ENCODE peak calls at places on chromosomes 13 and 19, in four cellular contexts. Z is AG04450, F is mammary epithelial cell, D is Panc1. O is an unnamed sample.

GRCh38 chr13:106047859-106048258 is 487.6 kb downstream of the EFNB2 start:
- DNase-seq in Z (no peak), F (peak; percentile 27), D (no peak), O (no peak)

GRCh38 chr13:27607125-27607524 is 13.2 kb downstream of the LNX2 start:
- DNase-seq in Z (peak; percentile 41), F (peak; percentile 68), D (no peak), O (no peak)

GRCh38 chr19:49932731-49933131 is 3.4 kb upstream of the NUP62 start:
- DNase-seq in Z (no peak), F (no peak), D (no peak), O (no peak)

GRCh38 chr19:5447700-5448311 is 7.4 kb upstream of the ZNRF4 start:
- DNase-seq in Z (no peak), F (no peak), D (no peak), O (no peak)

GRCh38 chr19:11387154-11388034 is 3.3 kb upstream of the EPOR start:
- DNase-seq in Z (no peak), F (no peak), D (no peak), O (no peak)

GRCh38 chr19:9862897-9863296 is 27.8 kb downstream of the PIN1 start:
- DNase-seq in Z (no peak), F (no peak), D (no peak), O (no peak)

GRCh38 chr13:104253063-104253680 is 1187.0 kb upstream of the SLC10A2 start:
- DNase-seq in Z (no peak), F (no peak), D (no peak), O (no peak)

GRCh38 chr19:10521461-10522216 is 4.4 kb upstream of the S1PR5 start:
- DNase-seq in Z (no peak), F (no peak), D (no peak), O (no peak)

GRCh38 chr13:98965325-98965724 is 12.5 kb downstream of the DOCK9 start:
- DNase-seq in Z (no peak), F (no peak), D (no peak), O (no peak)

GRCh38 chr13:98963917-98964316 is 13.9 kb downstream of the DOCK9 start:
- DNase-seq in Z (no peak), F (no peak), D (no peak), O (no peak)

GRCh38 chr13:98960331-98961203 is 17.3 kb downstream of the DOCK9 start:
- DNase-seq in Z (no peak), F (no peak), D (no peak), O (no peak)

GRCh38 chr13:98961204-98962105 is 16.4 kb downstream of the DOCK9 start:
- DNase-seq in Z (no peak), F (peak; percentile 41), D (no peak), O (no peak)

DNA sequence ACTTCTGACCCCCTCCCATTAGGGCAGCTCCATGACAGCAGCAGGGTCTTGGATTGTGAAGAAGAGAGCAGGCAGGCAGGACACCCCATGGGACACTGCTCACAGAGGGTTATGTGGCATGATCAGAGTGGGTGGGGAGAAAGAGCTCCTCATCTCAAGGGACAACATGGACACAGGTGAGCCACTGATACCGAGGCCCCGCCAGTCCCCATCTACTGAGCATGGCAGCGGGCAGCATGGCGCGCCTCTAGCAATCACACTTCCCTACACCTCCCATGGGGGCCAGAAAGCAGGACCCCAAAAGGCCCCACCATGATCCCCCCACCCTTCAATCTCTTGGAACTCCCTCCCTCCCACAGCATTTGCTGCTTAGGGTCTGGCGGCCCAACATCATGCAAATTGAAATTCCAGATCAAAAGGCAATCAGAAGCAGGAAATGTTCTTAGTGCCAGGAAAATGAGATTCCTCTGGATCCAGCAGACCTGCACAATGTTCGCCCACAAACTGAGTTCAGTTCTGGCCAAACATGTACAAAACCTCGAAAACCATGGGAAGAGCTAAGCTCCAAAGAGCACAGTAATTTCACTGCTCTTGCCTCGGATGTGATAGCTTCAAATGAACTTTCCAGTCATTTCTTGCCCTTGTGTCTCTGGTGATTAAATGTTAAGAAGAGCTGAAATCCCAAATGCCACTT is 14.8 kb downstream of the DOCK9 start:
- DNase-seq in Z (no peak), F (no peak), D (no peak), O (no peak)
- H3K27ac ChIP-seq in Z (no peak overlapping the region), F (no peak overlapping the region), D (no peak overlapping the region), O (peak overlapping the region; percentile 82)

GRCh38 chr19:52622261-52622660 is 15.9 kb downstream of the ZNF83 start:
- DNase-seq in Z (no peak), F (no peak), D (no peak), O (no peak)
- TF ChIP-seq CTCF in Z (no peak), F (no peak), D (no peak), O (peak; percentile 21)

GRCh38 chr13:108572782-108573211 is 56.6 kb upstream of the MYO16 start:
- DNase-seq in Z (no peak), F (peak; percentile 18), D (no peak), O (no peak)
- H3K27me3 ChIP-seq in Z (no peaks in the 10 kb centered on the region), F (no peaks in the 10 kb centered on the region), D (no peaks in the 10 kb centered on the region), O (no peaks in the 10 kb centered on the region)

DNA sequence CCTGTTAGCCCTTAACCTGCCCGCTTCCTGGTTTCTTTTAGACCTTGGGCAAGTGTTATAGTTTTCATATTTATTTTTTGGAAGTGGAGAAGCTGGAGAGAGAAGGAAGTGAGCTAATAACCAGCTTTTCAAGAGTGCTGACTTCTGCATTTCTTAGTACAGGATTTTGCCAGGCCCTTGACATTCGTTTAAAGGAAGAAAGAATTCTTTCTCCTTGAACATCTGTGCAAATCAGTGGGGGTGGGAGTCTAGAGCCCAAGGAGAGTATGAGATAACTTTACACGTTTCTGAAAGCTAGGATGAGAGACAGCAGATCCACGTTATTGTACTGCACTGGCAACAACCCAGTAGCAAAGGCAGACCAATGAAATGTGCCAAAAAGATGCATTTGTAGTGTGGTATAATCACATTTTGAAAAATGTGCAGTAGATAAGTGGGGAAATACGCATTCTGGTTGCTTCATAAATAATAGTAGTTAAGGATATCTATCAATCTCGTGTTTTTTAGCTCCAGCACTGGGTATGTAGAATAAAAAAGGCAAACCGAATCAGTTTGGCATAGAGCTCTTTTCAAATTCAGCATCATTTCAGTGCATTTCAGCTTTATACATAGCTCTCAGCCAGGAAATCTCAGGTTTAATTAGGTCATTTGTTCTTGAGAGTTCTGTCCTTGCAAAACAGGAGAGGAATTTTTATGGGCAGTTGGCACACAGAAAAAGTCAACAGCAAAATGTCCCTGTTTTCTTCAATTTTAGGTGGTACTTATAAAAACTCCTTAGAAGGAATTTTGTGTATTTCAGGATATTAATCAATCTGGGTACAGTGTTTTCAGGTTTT is 4.3 kb downstream of the RNF113B start:
- DNase-seq in Z (no peak), F (no peak), D (no peak), O (no peak)
- H3K27ac ChIP-seq in Z (peak overlapping the region; percentile 93), F (no peak overlapping the region), D (peak overlapping the region; percentile 85), O (peak overlapping the region; percentile 54)

O was measured in left ventricle myocardium inferior.